ENCODE peak calls at places on chromosome 15, in six cellular contexts. Y, G, X, C, E and S are unnamed samples.
A peak's percentile ranks its signal among the peaks of the same experiment; 100 is the strongest.

GRCh38 chr15:70252936-70253280 is 155.2 kb upstream of the TLE3 start:
- DNase-seq in Y (no peak), G (no peak), X (no peak), C (no peak), E (no peak), S (no peak)

GRCh38 chr15:25178835-25179672 is 224.3 kb downstream of the SNRPN start:
- DNase-seq in Y (no peak), G (no peak), X (peak; percentile 3), C (no peak), E (peak; percentile 4), S (no peak)

GRCh38 chr15:98241032-98241554 is 280.6 kb downstream of the ARRDC4 start:
- DNase-seq in Y (no peak), G (no peak), X (no peak), C (no peak), E (no peak), S (no peak)

GRCh38 chr15:64635486-64635815 is 139.9 kb downstream of the RBPMS2 start:
- DNase-seq in Y (peak; percentile 53), G (no peak), X (no peak), C (peak; percentile 53), E (peak; percentile 43), S (no peak)

GRCh38 chr15:39131605-39132004 is 449.3 kb upstream of the THBS1 start:
- DNase-seq in Y (no peak), G (no peak), X (no peak), C (no peak), E (no peak), S (no peak)

GRCh38 chr15:92907229-92907628 is 7.1 kb downstream of the CHD2 start:
- DNase-seq in Y (no peak), G (no peak), X (no peak), C (no peak), E (no peak), S (no peak)

GRCh38 chr15:74384566-74385441 is 17.4 kb upstream of the CYP11A1 start:
- DNase-seq in Y (peak; percentile 53), G (no peak), X (no peak), C (no peak), E (no peak), S (no peak)

GRCh38 chr15:81480645-81481053 is 106.6 kb upstream of the TMC3 start:
- DNase-seq in Y (peak; percentile 63), G (no peak), X (no peak), C (peak; percentile 60), E (peak; percentile 51), S (no peak)

GRCh38 chr15:31364301-31365031 is 37.8 kb downstream of the KLF13 start:
- DNase-seq in Y (no peak), G (no peak), X (no peak), C (peak; percentile 82), E (peak; percentile 56), S (no peak)

GRCh38 chr15:88126695-88127476 is 129.7 kb downstream of the NTRK3 start:
- DNase-seq in Y (peak; percentile 41), G (no peak), X (peak; percentile 17), C (no peak), E (no peak), S (no peak)

GRCh38 chr15:57320543-57321220 is 55.6 kb upstream of the CGNL1 start:
- DNase-seq in Y (peak; percentile 42), G (no peak), X (no peak), C (no peak), E (peak; percentile 50), S (no peak)

GRCh38 chr15:65033659-65034269 is 4.3 kb upstream of the MTFMT start:
- DNase-seq in Y (peak; percentile 71), G (no peak), X (no peak), C (peak; percentile 8), E (no peak), S (no peak)

GRCh38 chr15:91891101-91891500 is 37.6 kb downstream of the SLCO3A1 start:
- DNase-seq in Y (no peak), G (no peak), X (no peak), C (no peak), E (no peak), S (no peak)

GRCh38 chr15:45921376-45921775 is 286.5 kb downstream of the SQOR start:
- DNase-seq in Y (peak; percentile 4), G (no peak), X (no peak), C (no peak), E (no peak), S (no peak)

GRCh38 chr15:58362262-58362922 is 69.4 kb upstream of the LIPC start:
- DNase-seq in Y (no peak), G (no peak), X (no peak), C (no peak), E (no peak), S (no peak)

GRCh38 chr15:99158626-99159412 is 53.9 kb downstream of the SYNM start:
- DNase-seq in Y (no peak), G (no peak), X (no peak), C (no peak), E (peak; percentile 12), S (no peak)

GRCh38 chr15:34217587-34218225 is 7.1 kb upstream of the EMC4 start:
- DNase-seq in Y (peak; percentile 36), G (no peak), X (no peak), C (no peak), E (no peak), S (no peak)

GRCh38 chr15:42037650-42038049 is 16.8 kb upstream of the PLA2G4E start:
- DNase-seq in Y (no peak), G (no peak), X (no peak), C (peak; percentile 74), E (no peak), S (no peak)

GRCh38 chr15:78420766-78421165 is 17.2 kb upstream of the IREB2 start:
- DNase-seq in Y (no peak), G (no peak), X (no peak), C (no peak), E (no peak), S (no peak)

GRCh38 chr15:44584162-44584749 is 47.3 kb downstream of the EIF3J start:
- DNase-seq in Y (peak; percentile 36), G (peak; percentile 37), X (peak; percentile 23), C (peak; percentile 14), E (peak; percentile 32), S (peak; percentile 54)

GRCh38 chr15:70094690-70095311 is 2.9 kb downstream of the TLE3 start:
- DNase-seq in Y (no peak), G (no peak), X (no peak), C (peak; percentile 7), E (peak; percentile 28), S (no peak)

GRCh38 chr15:51132384-51133139 is 37.9 kb upstream of the TNFAIP8L3 start:
- DNase-seq in Y (peak; percentile 86), G (no peak), X (peak; percentile 59), C (peak; percentile 25), E (peak; percentile 77), S (no peak)